ENCODE peak calls at places on chromosomes 12 and 14, in ten cellular contexts. One of them, this sample, is unnamed.
A peak's percentile ranks its signal among the peaks of the same experiment; 100 is the strongest.

GRCh38 chr12:26285401-26285800 is 90.0 kb downstream of the SSPN start:
- DNase-seq in CD14-positive monocyte: no peak
- DNase-seq in Peyer's patch: no peak
- DNase-seq in OCI-LY7: no peak
- DNase-seq in endothelial cell: no peak
- DNase-seq in progenitor cell of endocrine pancreas: no peak
- DNase-seq in PC-3: no peak
- DNase-seq in lung: no peak
- DNase-seq in CD4-positive, alpha-beta T cell: no peak
- DNase-seq in HCT116: no peak
- DNase-seq in this sample: no peak

GRCh38 chr12:27272375-27273028 is 28.4 kb downstream of the STK38L start:
- DNase-seq in progenitor cell of endocrine pancreas: no peak
- DNase-seq in CD4-positive, alpha-beta T cell: no peak
- DNase-seq in HCT116: no peak
- DNase-seq in lung: no peak
- DNase-seq in PC-3: no peak
- DNase-seq in endothelial cell: no peak
- DNase-seq in Peyer's patch: no peak
- DNase-seq in OCI-LY7: no peak
- DNase-seq in CD14-positive monocyte: no peak
- DNase-seq in this sample: no peak

GRCh38 chr12:84913151-84913550 is 552 bp upstream of the SLC6A15 start:
- DNase-seq in lung: no peak
- DNase-seq in progenitor cell of endocrine pancreas: no peak
- DNase-seq in Peyer's patch: no peak
- DNase-seq in CD4-positive, alpha-beta T cell: no peak
- DNase-seq in endothelial cell: peak; percentile 28
- DNase-seq in PC-3: no peak
- DNase-seq in HCT116: no peak
- DNase-seq in CD14-positive monocyte: no peak
- DNase-seq in OCI-LY7: no peak
- DNase-seq in this sample: no peak

GRCh38 chr14:74302160-74302628 is 540 bp downstream of the ABCD4 start:
- DNase-seq in progenitor cell of endocrine pancreas: no peak
- DNase-seq in Peyer's patch: no peak
- DNase-seq in lung: no peak
- DNase-seq in CD4-positive, alpha-beta T cell: no peak
- DNase-seq in CD14-positive monocyte: no peak
- DNase-seq in HCT116: no peak
- DNase-seq in OCI-LY7: peak; percentile 75
- DNase-seq in PC-3: peak; percentile 43
- DNase-seq in endothelial cell: no peak
- DNase-seq in this sample: peak; percentile 75

GRCh38 chr14:73995977-73996378 is 23.1 kb downstream of the ENTPD5 start:
- DNase-seq in lung: no peak
- DNase-seq in endothelial cell: no peak
- DNase-seq in PC-3: no peak
- DNase-seq in progenitor cell of endocrine pancreas: no peak
- DNase-seq in Peyer's patch: peak; percentile 68
- DNase-seq in CD4-positive, alpha-beta T cell: no peak
- DNase-seq in OCI-LY7: no peak
- DNase-seq in HCT116: no peak
- DNase-seq in CD14-positive monocyte: no peak
- DNase-seq in this sample: no peak

GRCh38 chr12:96810057-96810456 is 97.0 kb upstream of the NEDD1 start:
- DNase-seq in CD4-positive, alpha-beta T cell: no peak
- DNase-seq in progenitor cell of endocrine pancreas: no peak
- DNase-seq in PC-3: peak; percentile 86
- DNase-seq in OCI-LY7: no peak
- DNase-seq in CD14-positive monocyte: no peak
- DNase-seq in lung: no peak
- DNase-seq in Peyer's patch: no peak
- DNase-seq in HCT116: no peak
- DNase-seq in endothelial cell: no peak
- DNase-seq in this sample: no peak

GRCh38 chr12:85855305-85855704 is 18.8 kb upstream of the NTS start:
- DNase-seq in Peyer's patch: no peak
- DNase-seq in PC-3: no peak
- DNase-seq in lung: no peak
- DNase-seq in progenitor cell of endocrine pancreas: no peak
- DNase-seq in endothelial cell: no peak
- DNase-seq in CD4-positive, alpha-beta T cell: no peak
- DNase-seq in HCT116: no peak
- DNase-seq in CD14-positive monocyte: no peak
- DNase-seq in OCI-LY7: no peak
- DNase-seq in this sample: no peak

GRCh38 chr12:95336387-95337067 is 118.9 kb downstream of the VEZT start:
- DNase-seq in HCT116: peak; percentile 65
- DNase-seq in OCI-LY7: peak; percentile 89
- DNase-seq in Peyer's patch: peak; percentile 66
- DNase-seq in PC-3: peak; percentile 92
- DNase-seq in lung: peak; percentile 79
- DNase-seq in endothelial cell: peak; percentile 72
- DNase-seq in progenitor cell of endocrine pancreas: peak; percentile 51
- DNase-seq in CD4-positive, alpha-beta T cell: no peak
- DNase-seq in CD14-positive monocyte: no peak
- DNase-seq in this sample: no peak

GRCh38 chr12:127445583-127445982 is 821.4 kb upstream of the TMEM132C start:
- DNase-seq in CD14-positive monocyte: no peak
- DNase-seq in endothelial cell: no peak
- DNase-seq in HCT116: no peak
- DNase-seq in progenitor cell of endocrine pancreas: no peak
- DNase-seq in lung: no peak
- DNase-seq in OCI-LY7: no peak
- DNase-seq in Peyer's patch: no peak
- DNase-seq in CD4-positive, alpha-beta T cell: no peak
- DNase-seq in PC-3: no peak
- DNase-seq in this sample: no peak

GRCh38 chr12:127455347-127456265 is 811.4 kb upstream of the TMEM132C start:
- DNase-seq in lung: no peak
- DNase-seq in HCT116: no peak
- DNase-seq in CD4-positive, alpha-beta T cell: no peak
- DNase-seq in OCI-LY7: no peak
- DNase-seq in progenitor cell of endocrine pancreas: peak; percentile 35
- DNase-seq in endothelial cell: no peak
- DNase-seq in Peyer's patch: no peak
- DNase-seq in PC-3: no peak
- DNase-seq in CD14-positive monocyte: no peak
- DNase-seq in this sample: peak; percentile 25

DNA sequence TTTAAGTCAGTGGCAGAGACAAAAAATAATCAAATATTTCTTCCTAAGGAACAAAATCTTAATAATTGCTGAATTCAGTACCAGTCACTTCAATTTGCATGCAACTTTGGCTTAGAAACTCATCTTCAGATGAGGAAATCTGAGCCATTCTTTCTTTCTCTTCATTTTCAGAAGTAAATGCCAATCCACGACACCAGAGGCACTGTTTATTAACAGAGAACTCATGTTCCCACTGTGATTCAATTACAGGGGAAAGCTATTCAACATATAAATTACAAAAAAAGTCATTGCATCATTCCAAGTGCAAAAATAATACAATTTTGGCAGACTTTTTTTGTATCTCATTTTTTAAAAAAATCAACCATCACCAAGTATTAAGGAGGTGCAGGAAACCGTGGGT is 816.1 kb upstream of the TMEM132C start:
- DNase-seq in lung: no peak
- DNase-seq in OCI-LY7: no peak
- DNase-seq in progenitor cell of endocrine pancreas: no peak
- DNase-seq in HCT116: no peak
- DNase-seq in CD14-positive monocyte: no peak
- DNase-seq in Peyer's patch: no peak
- DNase-seq in PC-3: no peak
- DNase-seq in endothelial cell: no peak
- DNase-seq in CD4-positive, alpha-beta T cell: no peak
- DNase-seq in this sample: no peak
- TF ChIP-seq CTCF in lung: no peak
- TF ChIP-seq CTCF in OCI-LY7: no peak
- TF ChIP-seq CTCF in progenitor cell of endocrine pancreas: peak; percentile 22
- TF ChIP-seq CTCF in HCT116: no peak
- TF ChIP-seq CTCF in CD14-positive monocyte: no peak
- TF ChIP-seq CTCF in Peyer's patch: no peak
- TF ChIP-seq CTCF in PC-3: peak; percentile 24
- TF ChIP-seq CTCF in endothelial cell: no peak
- TF ChIP-seq CTCF in CD4-positive, alpha-beta T cell: no peak
- TF ChIP-seq CTCF in this sample: no peak

GRCh38 chr12:3904999-3905398 is 31.8 kb upstream of the PARP11 start:
- DNase-seq in OCI-LY7: no peak
- DNase-seq in endothelial cell: no peak
- DNase-seq in HCT116: no peak
- DNase-seq in lung: no peak
- DNase-seq in CD14-positive monocyte: no peak
- DNase-seq in PC-3: no peak
- DNase-seq in CD4-positive, alpha-beta T cell: no peak
- DNase-seq in progenitor cell of endocrine pancreas: no peak
- DNase-seq in Peyer's patch: no peak
- DNase-seq in this sample: no peak

GRCh38 chr12:3897400-3897910 is 24.3 kb upstream of the PARP11 start:
- DNase-seq in OCI-LY7: no peak
- DNase-seq in Peyer's patch: no peak
- DNase-seq in CD4-positive, alpha-beta T cell: no peak
- DNase-seq in progenitor cell of endocrine pancreas: no peak
- DNase-seq in endothelial cell: no peak
- DNase-seq in lung: no peak
- DNase-seq in PC-3: no peak
- DNase-seq in HCT116: no peak
- DNase-seq in CD14-positive monocyte: no peak
- DNase-seq in this sample: no peak

GRCh38 chr12:3896851-3897351 is 23.7 kb upstream of the PARP11 start:
- DNase-seq in PC-3: no peak
- DNase-seq in lung: no peak
- DNase-seq in CD14-positive monocyte: peak; percentile 64
- DNase-seq in OCI-LY7: no peak
- DNase-seq in endothelial cell: no peak
- DNase-seq in HCT116: no peak
- DNase-seq in progenitor cell of endocrine pancreas: no peak
- DNase-seq in Peyer's patch: no peak
- DNase-seq in CD4-positive, alpha-beta T cell: no peak
- DNase-seq in this sample: no peak

GRCh38 chr12:3898751-3899150 is 25.6 kb upstream of the PARP11 start:
- DNase-seq in CD4-positive, alpha-beta T cell: no peak
- DNase-seq in OCI-LY7: no peak
- DNase-seq in lung: no peak
- DNase-seq in HCT116: no peak
- DNase-seq in Peyer's patch: no peak
- DNase-seq in PC-3: no peak
- DNase-seq in endothelial cell: no peak
- DNase-seq in progenitor cell of endocrine pancreas: no peak
- DNase-seq in CD14-positive monocyte: no peak
- DNase-seq in this sample: no peak

DNA sequence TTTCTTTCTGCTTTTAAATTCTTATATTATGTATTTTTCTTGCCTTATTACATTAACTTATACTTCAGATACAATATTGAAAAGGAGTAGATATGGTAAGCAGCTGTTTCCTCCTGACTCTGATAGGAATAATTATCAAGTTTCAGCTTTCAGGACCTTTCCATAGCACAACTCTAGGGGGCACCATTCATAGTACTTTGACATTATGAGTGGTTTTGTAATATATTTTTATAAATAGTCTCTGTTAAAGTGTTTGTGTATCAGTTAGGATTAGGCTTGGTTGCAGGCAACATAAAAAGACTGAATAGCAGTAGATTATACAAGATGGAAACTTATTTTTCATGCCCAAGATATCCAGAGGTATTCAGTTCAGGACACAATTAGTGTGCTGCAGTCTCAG is 27.9 kb upstream of the PARP11 start:
- DNase-seq in progenitor cell of endocrine pancreas: no peak
- DNase-seq in OCI-LY7: no peak
- DNase-seq in PC-3: no peak
- DNase-seq in CD4-positive, alpha-beta T cell: no peak
- DNase-seq in HCT116: no peak
- DNase-seq in Peyer's patch: no peak
- DNase-seq in lung: no peak
- DNase-seq in CD14-positive monocyte: no peak
- DNase-seq in endothelial cell: no peak
- DNase-seq in this sample: no peak
- TF ChIP-seq CTCF in progenitor cell of endocrine pancreas: peak; percentile 45
- TF ChIP-seq CTCF in OCI-LY7: peak; percentile 43
- TF ChIP-seq CTCF in PC-3: no peak
- TF ChIP-seq CTCF in CD4-positive, alpha-beta T cell: no peak
- TF ChIP-seq CTCF in HCT116: peak; percentile 51
- TF ChIP-seq CTCF in Peyer's patch: no peak
- TF ChIP-seq CTCF in lung: no peak
- TF ChIP-seq CTCF in CD14-positive monocyte: no peak
- TF ChIP-seq CTCF in endothelial cell: peak; percentile 31
- TF ChIP-seq CTCF in this sample: no peak

DNA sequence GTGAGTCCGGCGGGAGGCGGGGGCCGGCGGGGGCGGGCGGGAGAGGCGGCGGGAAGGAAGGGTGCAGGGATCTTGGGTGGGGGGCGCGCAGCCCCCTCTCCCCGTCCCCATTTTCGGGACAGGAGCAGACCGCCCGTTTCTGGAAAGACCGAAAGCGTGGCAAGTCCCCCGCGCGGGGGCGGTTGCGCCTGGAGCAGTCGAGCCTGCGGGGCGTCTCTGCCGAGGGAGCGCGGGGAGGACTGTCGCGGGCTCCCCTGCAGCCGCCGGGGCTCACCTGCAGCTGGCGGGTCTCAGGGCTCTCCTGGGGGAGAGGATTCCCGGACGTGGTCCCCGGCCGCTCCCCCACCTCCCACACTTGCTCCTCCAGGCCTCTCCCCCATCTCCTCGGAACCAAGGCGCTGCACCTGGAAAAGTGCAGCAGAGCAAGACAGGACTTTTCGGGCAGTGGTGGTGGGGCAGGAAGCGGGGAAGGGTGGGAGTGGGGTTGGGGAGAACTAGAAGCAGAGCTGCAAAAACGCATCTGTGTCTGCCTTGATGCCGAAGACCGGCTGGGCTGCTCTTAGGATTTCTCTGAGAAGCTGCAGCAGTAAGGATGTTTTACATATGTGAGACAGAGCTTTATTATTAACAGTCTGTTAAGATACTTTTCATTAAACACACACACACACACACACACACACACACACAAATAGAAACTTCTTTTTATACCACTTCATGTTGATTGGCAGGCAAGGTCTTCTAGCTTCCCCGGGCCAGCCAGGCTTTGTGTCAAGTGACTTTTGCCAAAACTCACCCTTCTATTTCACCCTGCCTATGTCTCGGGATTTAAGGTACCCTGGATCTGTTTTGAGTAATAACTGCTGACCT is 680 bp downstream of the C12orf75 start:
- DNase-seq in progenitor cell of endocrine pancreas: peak; percentile 34
- DNase-seq in Peyer's patch: peak; percentile 59
- DNase-seq in CD14-positive monocyte: peak; percentile 45
- DNase-seq in endothelial cell: peak; percentile 41
- DNase-seq in PC-3: peak; percentile 19
- DNase-seq in HCT116: no peak
- DNase-seq in OCI-LY7: peak; percentile 56
- DNase-seq in CD4-positive, alpha-beta T cell: peak; percentile 37
- DNase-seq in lung: no peak
- DNase-seq in this sample: peak; percentile 52
- TF ChIP-seq CTCF in progenitor cell of endocrine pancreas: peak; percentile 29
- TF ChIP-seq CTCF in Peyer's patch: no peak
- TF ChIP-seq CTCF in CD14-positive monocyte: no peak
- TF ChIP-seq CTCF in endothelial cell: no peak
- TF ChIP-seq CTCF in PC-3: no peak
- TF ChIP-seq CTCF in HCT116: no peak
- TF ChIP-seq CTCF in OCI-LY7: no peak
- TF ChIP-seq CTCF in CD4-positive, alpha-beta T cell: no peak
- TF ChIP-seq CTCF in lung: no peak
- TF ChIP-seq CTCF in this sample: no peak

DNA sequence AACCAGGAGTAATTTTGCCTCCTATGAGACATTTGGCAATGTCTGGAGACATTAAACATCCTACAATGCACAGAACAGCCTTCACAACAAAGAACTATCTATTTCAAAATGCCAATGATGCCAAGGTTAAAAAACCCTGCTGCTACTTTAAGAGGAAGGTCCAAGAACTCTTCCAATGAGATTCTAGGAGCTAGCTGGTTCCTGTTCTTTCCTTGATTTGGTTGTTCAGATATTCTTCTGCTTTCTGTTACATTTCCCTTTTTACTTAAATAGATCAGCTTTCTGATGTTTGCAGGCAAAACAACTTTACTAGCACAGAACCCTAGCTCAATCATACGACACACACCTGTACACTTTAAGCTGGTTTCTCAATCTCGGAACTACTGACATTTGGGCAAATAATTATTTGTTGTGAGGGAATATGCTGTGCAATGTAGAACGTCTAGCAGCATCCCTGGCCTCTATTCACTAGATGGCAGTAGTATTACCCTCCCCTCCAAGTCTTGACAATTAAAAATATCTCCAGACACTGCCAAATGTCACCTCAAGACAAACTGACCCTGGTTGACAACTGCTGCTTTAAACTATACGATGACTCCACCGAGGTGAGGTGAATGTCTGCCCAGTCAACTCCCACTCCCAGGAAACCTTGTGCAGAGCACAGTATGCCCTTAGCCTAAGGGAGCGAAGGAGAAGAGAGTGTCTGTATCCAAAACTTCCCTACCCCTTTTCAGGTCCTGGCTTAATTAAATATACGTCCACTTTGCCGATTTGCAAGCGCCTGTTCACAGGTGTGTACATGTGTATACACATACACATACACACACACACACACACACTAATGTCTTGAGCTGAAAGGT is 4.4 kb downstream of the BLTP3B start:
- DNase-seq in OCI-LY7: peak; percentile 59
- DNase-seq in CD4-positive, alpha-beta T cell: no peak
- DNase-seq in PC-3: peak; percentile 45
- DNase-seq in CD14-positive monocyte: no peak
- DNase-seq in Peyer's patch: no peak
- DNase-seq in endothelial cell: no peak
- DNase-seq in progenitor cell of endocrine pancreas: no peak
- DNase-seq in lung: no peak
- DNase-seq in HCT116: no peak
- DNase-seq in this sample: no peak
- TF ChIP-seq CTCF in OCI-LY7: peak; percentile 78
- TF ChIP-seq CTCF in CD4-positive, alpha-beta T cell: peak; percentile 14
- TF ChIP-seq CTCF in PC-3: peak; percentile 80
- TF ChIP-seq CTCF in CD14-positive monocyte: peak; percentile 13
- TF ChIP-seq CTCF in Peyer's patch: no peak
- TF ChIP-seq CTCF in endothelial cell: no peak
- TF ChIP-seq CTCF in progenitor cell of endocrine pancreas: peak; percentile 18
- TF ChIP-seq CTCF in lung: no peak
- TF ChIP-seq CTCF in HCT116: peak; percentile 48
- TF ChIP-seq CTCF in this sample: peak; percentile 33